ENCODE peak calls at places on chromosomes 7 and 10, in seven cellular contexts. G is endothelial cell of umbilical vein, T is GM12878, Z is Panc1, U is sigmoid colon, A is GM23338, O is suprapubic skin. R is an unnamed sample.

GRCh38 chr7:106614751-106615150 is 46.2 kb downstream of the CCDC71L start:
- DNase-seq in U (no peak), G (no peak), O (no peak), T (no peak), A (no peak), Z (no peak), R (no peak)

GRCh38 chr10:93039721-93040120 is 20.9 kb upstream of the CYP26C1 start:
- DNase-seq in G (no peak), U (no peak), T (peak; percentile 16), A (peak; percentile 82), Z (no peak), O (no peak), R (no peak)

GRCh38 chr10:79102056-79102874 is 33.5 kb downstream of the ZMIZ1 start:
- DNase-seq in O (no peak), A (peak; percentile 41), G (peak; percentile 35), Z (no peak), T (no peak), U (peak; percentile 93), R (peak; percentile 64)

GRCh38 chr10:21926949-21927348 is 76.6 kb downstream of the DNAJC1 start:
- DNase-seq in O (no peak), A (no peak), Z (no peak), T (no peak), U (no peak), G (peak; percentile 71), R (no peak)

GRCh38 chr10:45421231-45422097 is 47.4 kb downstream of the ALOX5 start:
- DNase-seq in Z (no peak), U (peak; percentile 66), T (no peak), G (no peak), A (no peak), O (no peak), R (peak; percentile 58)

GRCh38 chr10:14244801-14245211 is 85.9 kb downstream of the FRMD4A start:
- DNase-seq in A (no peak), O (no peak), Z (peak; percentile 12), U (no peak), T (no peak), G (peak; percentile 5), R (no peak)

GRCh38 chr10:113965683-113966082 is 78.0 kb upstream of the ADRB1 start:
- DNase-seq in Z (no peak), A (no peak), G (no peak), O (no peak), T (no peak), U (no peak), R (no peak)

GRCh38 chr7:20241491-20242261 is 24.5 kb upstream of the MACC1 start:
- DNase-seq in G (no peak), T (peak; percentile 68), A (no peak), O (no peak), Z (no peak), U (no peak), R (no peak)

GRCh38 chr10:118026936-118027335 is 19.8 kb downstream of the RAB11FIP2 start:
- DNase-seq in T (no peak), U (no peak), O (no peak), G (no peak), Z (no peak), A (no peak), R (no peak)

GRCh38 chr10:47062801-47063200 is 151.6 kb downstream of the PTPN20 start:
- DNase-seq in T (no peak), O (no peak), Z (no peak), G (no peak), U (peak; percentile 40), A (peak; percentile 64), R (no peak)

GRCh38 chr7:139054101-139054500 is 18.3 kb upstream of the ZC3HAV1L start:
- DNase-seq in G (no peak), A (no peak), O (no peak), Z (no peak), U (no peak), T (no peak), R (no peak)

GRCh38 chr7:124765401-124766352 is at the start of gene GPR37:
- DNase-seq in U (peak; percentile 74), Z (no peak), T (no peak), O (peak; percentile 81), G (peak; percentile 73), A (peak; percentile 89), R (peak; percentile 59)

GRCh38 chr10:69618746-69619145 is 11.3 kb upstream of the FAM241B start:
- DNase-seq in A (no peak), G (no peak), O (no peak), T (no peak), Z (no peak), U (no peak), R (no peak)

GRCh38 chr10:119537953-119538630 is 4.4 kb downstream of the RGS10 start:
- DNase-seq in T (no peak), G (no peak), U (peak; percentile 47), Z (no peak), O (no peak), A (no peak), R (no peak)

GRCh38 chr7:3083350-3083749 is 39.7 kb upstream of the CARD11 start:
- DNase-seq in Z (no peak), O (no peak), U (no peak), G (no peak), A (no peak), T (no peak), R (no peak)

GRCh38 chr10:125940515-125940914 is 44.2 kb downstream of the FANK1 start:
- DNase-seq in A (no peak), O (no peak), G (no peak), T (no peak), U (no peak), Z (no peak), R (no peak)

GRCh38 chr10:114662651-114663217 is 4.7 kb upstream of the ABLIM1 start:
- DNase-seq in O (no peak), T (no peak), U (no peak), Z (no peak), G (no peak), A (no peak), R (no peak)

GRCh38 chr7:108164342-108164741 is 34.2 kb upstream of the LAMB4 start:
- DNase-seq in U (no peak), A (no peak), Z (no peak), T (no peak), O (no peak), G (no peak), R (no peak)

GRCh38 chr10:98255146-98255877 is 12.7 kb downstream of the LOXL4 start:
- DNase-seq in G (no peak), Z (no peak), A (no peak), T (no peak), O (no peak), U (no peak), R (no peak)

DNA sequence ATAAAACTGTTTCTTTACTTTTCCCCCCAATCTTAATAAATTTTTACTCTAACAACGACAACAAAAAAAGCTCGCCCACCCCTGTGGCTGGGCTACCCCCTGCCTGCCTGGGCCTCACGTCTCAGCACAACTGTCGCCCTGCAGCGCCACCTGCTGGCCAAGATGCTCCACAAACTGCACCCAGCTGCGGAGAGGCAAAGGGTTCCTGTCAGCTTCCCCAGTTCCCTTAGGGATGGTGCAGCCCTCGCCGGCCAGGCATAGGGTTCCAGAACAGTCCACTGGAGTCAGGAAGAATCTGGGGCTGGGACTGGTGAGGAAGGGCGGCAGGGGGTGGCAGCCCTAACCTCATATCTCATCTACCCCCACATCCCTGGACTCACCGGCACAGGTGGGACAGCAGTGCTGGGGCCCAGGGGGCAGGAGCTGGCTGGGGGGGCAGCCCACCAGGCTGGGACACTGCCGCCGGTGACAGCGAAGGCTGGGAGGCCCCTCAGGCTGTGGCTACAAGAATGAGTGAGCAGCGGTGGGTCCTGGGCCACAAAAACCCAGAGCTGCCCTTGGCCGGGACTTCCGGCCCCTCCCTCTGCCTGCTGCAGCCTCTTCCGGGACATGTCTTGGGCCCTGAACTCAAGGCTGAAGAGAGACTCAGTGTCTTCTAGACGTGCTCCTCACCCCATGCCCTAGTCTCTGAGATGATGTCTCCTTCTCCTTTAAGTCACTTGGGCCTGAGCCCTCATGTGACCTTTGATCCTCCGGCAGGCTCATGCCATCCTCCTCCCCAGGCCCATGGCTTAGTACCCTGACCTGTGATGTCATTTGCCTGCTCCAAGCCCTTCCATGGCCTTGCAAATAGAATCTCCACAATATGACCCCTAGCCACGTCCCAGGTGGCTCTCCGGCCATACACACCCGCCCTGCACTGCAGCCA is 21.2 kb downstream of the ATP6V1F start:
- DNase-seq in O (peak; percentile 91), G (peak; percentile 61), U (peak; percentile 88), A (peak; percentile 94), T (peak; percentile 48), Z (peak; percentile 52), R (peak; percentile 88)
- TF ChIP-seq CTCF in O (peak; percentile 92), G (peak; percentile 92), U (peak; percentile 97), A (peak; percentile 98), T (peak; percentile 90), Z (peak; percentile 97), R (peak; percentile 94)

DNA sequence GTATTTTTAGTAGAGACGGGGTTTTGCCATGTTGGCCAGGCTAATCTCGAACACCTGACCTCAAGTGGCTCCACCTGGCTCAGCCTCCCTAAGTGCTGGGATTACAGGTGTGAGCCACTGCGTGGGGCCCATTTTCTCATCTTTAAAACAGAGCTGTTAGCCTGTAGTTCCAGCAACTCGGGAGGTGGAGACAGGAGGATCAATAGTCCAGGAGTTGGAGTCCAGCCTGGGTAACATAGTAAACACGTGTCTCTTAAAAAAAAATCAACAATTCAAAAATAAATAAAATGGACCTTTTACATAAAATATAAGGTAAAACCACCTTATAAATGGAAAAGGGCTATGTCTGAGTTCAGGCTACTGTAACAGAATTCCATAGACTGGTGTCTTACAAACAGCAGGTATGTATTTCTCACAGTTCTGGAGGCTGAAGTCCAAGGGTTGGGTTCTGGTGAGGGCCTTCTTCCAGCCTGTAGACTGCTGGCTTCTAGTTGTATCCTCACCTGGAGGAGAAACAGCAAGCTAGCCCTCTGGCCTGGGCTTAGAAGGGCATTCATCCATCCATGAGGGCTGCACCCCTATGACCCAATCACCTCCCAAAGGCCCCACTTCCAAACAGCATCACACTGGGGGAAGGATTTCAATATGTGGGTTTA is 7.0 kb upstream of the PVRIG start:
- DNase-seq in T (no peak), Z (no peak), U (no peak), G (no peak), O (no peak), A (no peak), R (no peak)
- H3K4me3 ChIP-seq in T (no peak overlapping the region), Z (no peak overlapping the region), U (no peak overlapping the region), G (no peak overlapping the region), O (no peak overlapping the region), A (no peak overlapping the region), R (no peak overlapping the region)

GRCh38 chr7:122790558-122790957 is 87.8 kb upstream of the RNF148 start:
- DNase-seq in G (no peak), Z (no peak), U (no peak), A (no peak), O (no peak), T (no peak), R (no peak)
- TF ChIP-seq POLR2AphosphoS5 in G (no peak), Z (no peak), U (no peak), A (no peak), O (no peak), T (no peak), R (no peak)

GRCh38 chr10:51915031-51915542 is 215.7 kb upstream of the CSTF2T start:
- DNase-seq in U (no peak), A (peak; percentile 63), G (no peak), O (no peak), T (no peak), Z (no peak), R (no peak)

GRCh38 chr10:51910189-51910588 is 210.8 kb upstream of the CSTF2T start:
- DNase-seq in U (no peak), T (no peak), Z (no peak), A (peak; percentile 96), G (no peak), O (no peak), R (no peak)

GRCh38 chr10:51910596-51910995 is 211.2 kb upstream of the CSTF2T start:
- DNase-seq in O (no peak), T (no peak), G (no peak), A (peak; percentile 47), U (no peak), Z (no peak), R (no peak)

GRCh38 chr10:51907342-51907741 is 207.9 kb upstream of the CSTF2T start:
- DNase-seq in O (no peak), Z (no peak), A (peak; percentile 45), U (no peak), T (no peak), G (no peak), R (no peak)

GRCh38 chr10:51911721-51912120 is 212.3 kb upstream of the CSTF2T start:
- DNase-seq in O (no peak), A (no peak), Z (no peak), G (no peak), T (no peak), U (no peak), R (no peak)
- TF ChIP-seq CTCF in O (no peak), A (no peak), Z (no peak), G (no peak), T (no peak), U (no peak), R (no peak)